ENCODE peak calls at places on chromosome 2, in ten cellular contexts. One of them, this sample, is unnamed.
A peak's percentile ranks its signal among the peaks of the same experiment; 100 is the strongest.

GRCh38 chr2:160735696-160736095 is 242.1 kb upstream of the RBMS1 start:
- DNase-seq in A549: no peak
- DNase-seq in IMR-90: peak; percentile 27
- DNase-seq in K562: no peak
- DNase-seq in uterus: no peak
- DNase-seq in Peyer's patch: no peak
- DNase-seq in heart left ventricle: no peak
- DNase-seq in transverse colon: no peak
- DNase-seq in sigmoid colon: no peak
- DNase-seq in suprapubic skin: no peak
- DNase-seq in this sample: no peak

GRCh38 chr2:197092431-197092830 is 165.9 kb upstream of the PGAP1 start:
- DNase-seq in A549: no peak
- DNase-seq in IMR-90: peak; percentile 92
- DNase-seq in K562: no peak
- DNase-seq in uterus: peak; percentile 66
- DNase-seq in Peyer's patch: no peak
- DNase-seq in heart left ventricle: peak; percentile 38
- DNase-seq in transverse colon: peak; percentile 20
- DNase-seq in sigmoid colon: peak; percentile 84
- DNase-seq in suprapubic skin: no peak
- DNase-seq in this sample: no peak

GRCh38 chr2:18578033-18578432 is 11.3 kb downstream of the NT5C1B start:
- DNase-seq in A549: no peak
- DNase-seq in IMR-90: peak; percentile 34
- DNase-seq in K562: no peak
- DNase-seq in uterus: no peak
- DNase-seq in Peyer's patch: no peak
- DNase-seq in heart left ventricle: no peak
- DNase-seq in transverse colon: no peak
- DNase-seq in sigmoid colon: no peak
- DNase-seq in suprapubic skin: no peak
- DNase-seq in this sample: no peak

GRCh38 chr2:240457223-240458043 is 22.0 kb downstream of the GPC1 start:
- DNase-seq in A549: no peak
- DNase-seq in IMR-90: no peak
- DNase-seq in K562: no peak
- DNase-seq in uterus: no peak
- DNase-seq in Peyer's patch: no peak
- DNase-seq in heart left ventricle: peak; percentile 24
- DNase-seq in transverse colon: no peak
- DNase-seq in sigmoid colon: peak; percentile 42
- DNase-seq in suprapubic skin: no peak
- DNase-seq in this sample: no peak

GRCh38 chr2:205822578-205822977 is 140.3 kb downstream of the NRP2 start:
- DNase-seq in A549: no peak
- DNase-seq in IMR-90: peak; percentile 71
- DNase-seq in K562: no peak
- DNase-seq in uterus: no peak
- DNase-seq in Peyer's patch: no peak
- DNase-seq in heart left ventricle: no peak
- DNase-seq in transverse colon: no peak
- DNase-seq in sigmoid colon: no peak
- DNase-seq in suprapubic skin: no peak
- DNase-seq in this sample: no peak

GRCh38 chr2:29192526-29192925 is 77.3 kb downstream of the CLIP4 start:
- DNase-seq in A549: no peak
- DNase-seq in IMR-90: peak; percentile 41
- DNase-seq in K562: no peak
- DNase-seq in uterus: no peak
- DNase-seq in Peyer's patch: no peak
- DNase-seq in heart left ventricle: no peak
- DNase-seq in transverse colon: no peak
- DNase-seq in sigmoid colon: no peak
- DNase-seq in suprapubic skin: no peak
- DNase-seq in this sample: no peak

GRCh38 chr2:233901884-233902283 is 15.3 kb upstream of the TRPM8 start:
- DNase-seq in A549: no peak
- DNase-seq in IMR-90: no peak
- DNase-seq in K562: no peak
- DNase-seq in uterus: no peak
- DNase-seq in Peyer's patch: no peak
- DNase-seq in heart left ventricle: no peak
- DNase-seq in transverse colon: no peak
- DNase-seq in sigmoid colon: no peak
- DNase-seq in suprapubic skin: no peak
- DNase-seq in this sample: no peak

GRCh38 chr2:111030271-111030891 is 90.3 kb upstream of the BCL2L11 start:
- DNase-seq in A549: no peak
- DNase-seq in IMR-90: no peak
- DNase-seq in K562: no peak
- DNase-seq in uterus: no peak
- DNase-seq in Peyer's patch: no peak
- DNase-seq in heart left ventricle: no peak
- DNase-seq in transverse colon: peak; percentile 35
- DNase-seq in sigmoid colon: no peak
- DNase-seq in suprapubic skin: no peak
- DNase-seq in this sample: no peak

GRCh38 chr2:238187618-238188548 is 15.6 kb downstream of the ILKAP start:
- DNase-seq in A549: no peak
- DNase-seq in IMR-90: no peak
- DNase-seq in K562: no peak
- DNase-seq in uterus: no peak
- DNase-seq in Peyer's patch: no peak
- DNase-seq in heart left ventricle: no peak
- DNase-seq in transverse colon: no peak
- DNase-seq in sigmoid colon: no peak
- DNase-seq in suprapubic skin: no peak
- DNase-seq in this sample: no peak

GRCh38 chr2:191003405-191004309 is 10.3 kb downstream of the STAT1 start:
- DNase-seq in A549: no peak
- DNase-seq in IMR-90: no peak
- DNase-seq in K562: no peak
- DNase-seq in uterus: no peak
- DNase-seq in Peyer's patch: no peak
- DNase-seq in heart left ventricle: no peak
- DNase-seq in transverse colon: no peak
- DNase-seq in sigmoid colon: no peak
- DNase-seq in suprapubic skin: no peak
- DNase-seq in this sample: no peak
- TF ChIP-seq POLR2A in A549: no peak
- TF ChIP-seq POLR2A in IMR-90: no peak
- TF ChIP-seq POLR2A in K562: no peak
- TF ChIP-seq POLR2A in uterus: no peak
- TF ChIP-seq POLR2A in Peyer's patch: no peak
- TF ChIP-seq POLR2A in heart left ventricle: no peak
- TF ChIP-seq POLR2A in transverse colon: no peak
- TF ChIP-seq POLR2A in sigmoid colon: no peak
- TF ChIP-seq POLR2A in suprapubic skin: no peak
- TF ChIP-seq POLR2A in this sample: no peak

GRCh38 chr2:70766357-70767093 is 1.5 kb downstream of the ADD2 start:
- DNase-seq in A549: no peak
- DNase-seq in IMR-90: no peak
- DNase-seq in K562: no peak
- DNase-seq in uterus: no peak
- DNase-seq in Peyer's patch: no peak
- DNase-seq in heart left ventricle: no peak
- DNase-seq in transverse colon: no peak
- DNase-seq in sigmoid colon: no peak
- DNase-seq in suprapubic skin: no peak
- DNase-seq in this sample: no peak

GRCh38 chr2:70767094-70767698 is 804 bp downstream of the ADD2 start:
- DNase-seq in A549: peak; percentile 42
- DNase-seq in IMR-90: no peak
- DNase-seq in K562: peak; percentile 69
- DNase-seq in uterus: no peak
- DNase-seq in Peyer's patch: no peak
- DNase-seq in heart left ventricle: no peak
- DNase-seq in transverse colon: no peak
- DNase-seq in sigmoid colon: no peak
- DNase-seq in suprapubic skin: no peak
- DNase-seq in this sample: no peak

GRCh38 chr2:70767699-70768584 is at the start of gene ADD2:
- DNase-seq in A549: peak; percentile 81
- DNase-seq in IMR-90: peak; percentile 1
- DNase-seq in K562: peak; percentile 87
- DNase-seq in uterus: no peak
- DNase-seq in Peyer's patch: no peak
- DNase-seq in heart left ventricle: peak; percentile 35
- DNase-seq in transverse colon: peak; percentile 9
- DNase-seq in sigmoid colon: no peak
- DNase-seq in suprapubic skin: no peak
- DNase-seq in this sample: no peak

GRCh38 chr2:70769450-70769849 is 1.4 kb upstream of the ADD2 start:
- DNase-seq in A549: no peak
- DNase-seq in IMR-90: no peak
- DNase-seq in K562: no peak
- DNase-seq in uterus: no peak
- DNase-seq in Peyer's patch: no peak
- DNase-seq in heart left ventricle: no peak
- DNase-seq in transverse colon: no peak
- DNase-seq in sigmoid colon: no peak
- DNase-seq in suprapubic skin: no peak
- DNase-seq in this sample: no peak

DNA sequence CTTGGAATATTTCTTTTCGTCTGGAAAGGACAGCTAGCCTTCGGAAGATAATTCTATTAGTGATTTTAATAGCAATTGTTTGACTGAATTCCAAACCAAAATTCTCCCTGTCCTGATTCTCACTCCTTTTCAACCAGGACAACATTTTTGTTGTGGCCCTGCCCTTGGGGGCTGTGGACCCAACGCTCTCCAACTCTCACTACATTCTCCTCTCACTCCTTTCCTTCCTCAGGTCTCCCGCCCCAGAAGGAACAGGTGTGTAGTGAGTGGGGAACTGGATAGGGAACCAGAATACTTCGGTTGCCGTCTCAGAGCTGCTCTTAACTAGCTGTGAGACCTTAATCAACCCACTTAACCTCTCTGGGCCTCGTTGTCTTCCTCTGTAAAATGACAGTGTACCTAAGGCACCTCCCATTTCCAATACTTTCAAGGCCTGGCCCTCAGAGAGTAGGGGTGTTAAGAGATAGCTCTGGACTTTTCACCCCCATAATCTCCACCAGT is 635 bp upstream of the ADD2 start:
- DNase-seq in A549: no peak
- DNase-seq in IMR-90: no peak
- DNase-seq in K562: no peak
- DNase-seq in uterus: no peak
- DNase-seq in Peyer's patch: no peak
- DNase-seq in heart left ventricle: no peak
- DNase-seq in transverse colon: no peak
- DNase-seq in sigmoid colon: no peak
- DNase-seq in suprapubic skin: no peak
- DNase-seq in this sample: no peak
- H3K9me3 ChIP-seq in A549: no peaks in the 10 kb centered on the region
- H3K9me3 ChIP-seq in IMR-90: no peaks in the 10 kb centered on the region
- H3K9me3 ChIP-seq in K562: no peaks in the 10 kb centered on the region
- H3K9me3 ChIP-seq in uterus: no peaks in the 10 kb centered on the region
- H3K9me3 ChIP-seq in Peyer's patch: no peaks in the 10 kb centered on the region
- H3K9me3 ChIP-seq in heart left ventricle: no peaks in the 10 kb centered on the region
- H3K9me3 ChIP-seq in transverse colon: no peaks in the 10 kb centered on the region
- H3K9me3 ChIP-seq in sigmoid colon: no peaks in the 10 kb centered on the region
- H3K9me3 ChIP-seq in suprapubic skin: no peaks in the 10 kb centered on the region
- H3K9me3 ChIP-seq in this sample: no peaks in the 10 kb centered on the region

DNA sequence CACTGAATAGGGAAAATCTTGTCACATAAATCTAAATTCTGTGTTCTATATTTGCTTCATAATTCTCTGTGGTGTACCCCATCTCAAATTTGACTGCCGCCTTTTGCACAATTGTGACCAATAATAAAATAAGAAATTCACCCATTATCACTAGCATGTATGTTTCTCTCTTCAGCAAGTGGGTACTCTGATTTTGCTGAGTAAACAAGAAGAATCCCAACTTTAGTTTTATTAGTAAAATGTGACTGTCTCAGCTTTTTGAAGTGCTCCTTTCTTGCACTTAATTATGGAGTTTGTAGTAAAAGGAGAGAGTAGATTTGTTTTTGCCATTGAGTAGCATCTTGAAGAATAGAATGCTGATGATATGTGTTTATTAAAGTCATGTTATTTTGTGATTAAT is 16.1 kb downstream of the ITPRID2 start:
- DNase-seq in A549: no peak
- DNase-seq in IMR-90: no peak
- DNase-seq in K562: no peak
- DNase-seq in uterus: no peak
- DNase-seq in Peyer's patch: no peak
- DNase-seq in heart left ventricle: no peak
- DNase-seq in transverse colon: no peak
- DNase-seq in sigmoid colon: no peak
- DNase-seq in suprapubic skin: no peak
- DNase-seq in this sample: no peak
- H3K4me1 ChIP-seq in A549: peaks cover 13% of the 10 kb centered on the region
- H3K4me1 ChIP-seq in IMR-90: peaks cover 5% of the 10 kb centered on the region
- H3K4me1 ChIP-seq in K562: no peaks in the 10 kb centered on the region
- H3K4me1 ChIP-seq in uterus: no peaks in the 10 kb centered on the region
- H3K4me1 ChIP-seq in Peyer's patch: no peaks in the 10 kb centered on the region
- H3K4me1 ChIP-seq in heart left ventricle: peaks cover 9% of the 10 kb centered on the region
- H3K4me1 ChIP-seq in transverse colon: peaks cover 37% of the 10 kb centered on the region
- H3K4me1 ChIP-seq in sigmoid colon: peaks cover 50% of the 10 kb centered on the region
- H3K4me1 ChIP-seq in suprapubic skin: peaks cover 50% of the 10 kb centered on the region
- H3K4me1 ChIP-seq in this sample: peaks cover 29% of the 10 kb centered on the region

DNA sequence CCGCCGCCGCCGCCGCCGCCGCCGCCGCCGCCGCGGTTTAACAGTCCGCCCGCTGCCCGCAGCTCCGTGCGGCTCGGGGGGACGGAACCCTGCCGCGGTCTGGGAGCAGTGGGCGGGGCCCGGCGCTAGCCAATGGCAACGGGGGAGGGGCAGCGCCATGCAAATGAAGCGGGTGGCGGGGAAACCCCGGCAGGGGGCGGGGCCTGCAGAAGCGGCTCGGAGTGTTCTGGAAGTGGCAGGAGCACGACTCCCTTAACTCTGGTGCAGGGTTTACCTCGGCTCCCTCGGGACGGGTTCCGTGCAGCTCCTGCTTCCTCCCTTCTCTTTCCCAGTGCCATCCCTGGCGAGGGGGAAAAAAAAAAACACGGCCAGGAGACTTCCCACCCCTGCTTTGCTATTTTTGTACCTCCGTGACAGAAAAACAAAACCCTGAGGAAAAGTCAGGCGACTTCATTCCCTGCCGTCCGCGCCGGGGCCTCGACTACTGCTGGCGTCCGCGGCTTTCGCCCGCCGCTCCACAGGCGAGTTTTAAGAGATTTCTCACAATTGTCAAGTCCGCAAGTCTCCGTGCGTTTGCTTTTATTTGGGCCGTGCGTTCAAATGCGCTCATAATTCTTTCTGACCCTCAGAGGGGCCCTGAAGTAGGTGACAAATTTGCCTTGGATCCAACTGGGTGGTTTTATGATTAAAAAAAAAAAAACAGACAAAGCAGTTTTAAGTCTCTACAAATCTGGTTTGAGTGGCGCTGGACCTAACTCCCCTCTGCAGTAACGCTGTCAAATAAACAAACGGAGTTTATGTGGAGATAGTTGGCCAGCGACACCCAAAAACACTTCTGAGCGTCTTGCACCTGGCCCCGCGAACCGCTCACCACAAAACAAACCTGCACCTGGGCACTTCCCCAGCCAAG is at the start of gene KANSL1L:
- DNase-seq in A549: peak; percentile 92
- DNase-seq in IMR-90: peak; percentile 94
- DNase-seq in K562: peak; percentile 90
- DNase-seq in uterus: peak; percentile 99
- DNase-seq in Peyer's patch: peak; percentile 99
- DNase-seq in heart left ventricle: peak; percentile 99
- DNase-seq in transverse colon: peak; percentile 100
- DNase-seq in sigmoid colon: peak; percentile 100
- DNase-seq in suprapubic skin: peak; percentile 100
- DNase-seq in this sample: peak; percentile 99
- TF ChIP-seq POLR2A in A549: peak; percentile 23
- TF ChIP-seq POLR2A in IMR-90: peak; percentile 57
- TF ChIP-seq POLR2A in K562: peak; percentile 43
- TF ChIP-seq POLR2A in uterus: peak; percentile 94
- TF ChIP-seq POLR2A in Peyer's patch: peak; percentile 64
- TF ChIP-seq POLR2A in heart left ventricle: peak; percentile 88
- TF ChIP-seq POLR2A in transverse colon: peak; percentile 75
- TF ChIP-seq POLR2A in sigmoid colon: peak; percentile 46
- TF ChIP-seq POLR2A in suprapubic skin: no peak
- TF ChIP-seq POLR2A in this sample: peak; percentile 95